ENCODE peak calls at places on chromosomes 2 and 18, in seven cellular contexts. X, C, L, D, Z, F and S are unnamed samples. For H3K4me1, the result is how much of the 10 kb centered on the place peaks cover.

GRCh38 chr2:176613358-176614032 is 344.3 kb downstream of the MTX2 start:
- DNase-seq in X (no peak), C (no peak), L (no peak), D (peak), Z (no peak), F (no peak), S (no peak)

GRCh38 chr2:120589782-120590608 is 145.7 kb upstream of the GLI2 start:
- DNase-seq in X (no peak), C (no peak), L (no peak), D (peak), Z (no peak), F (no peak), S (no peak)

GRCh38 chr2:59630789-59631188 is 922.7 kb downstream of the BCL11A start:
- DNase-seq in X (no peak), C (no peak), L (no peak), D (no peak), Z (peak), F (no peak), S (no peak)

GRCh38 chr2:97957432-97958183 is 38.1 kb downstream of the TMEM131 start:
- DNase-seq in X (peak), C (no peak), L (no peak), D (no peak), Z (no peak), F (no peak), S (no peak)

GRCh38 chr2:20164061-20164733 is 60.7 kb downstream of the SDC1 start:
- DNase-seq in X (peak), C (no peak), L (no peak), D (peak), Z (no peak), F (no peak), S (no peak)

GRCh38 chr2:241851325-241852115 is 7.2 kb downstream of the PDCD1 start:
- DNase-seq in X (no peak), C (no peak), L (no peak), D (no peak), Z (no peak), F (no peak), S (no peak)

GRCh38 chr2:172090947-172091625 is 5.8 kb downstream of the DLX1 start:
- DNase-seq in X (peak), C (no peak), L (no peak), D (no peak), Z (no peak), F (no peak), S (no peak)

GRCh38 chr2:64592994-64593655 is 60.6 kb downstream of the SERTAD2 start:
- DNase-seq in X (no peak), C (no peak), L (no peak), D (peak), Z (no peak), F (no peak), S (no peak)

GRCh38 chr2:154623819-154624218 is 74.7 kb upstream of the KCNJ3 start:
- DNase-seq in X (peak), C (no peak), L (no peak), D (peak), Z (peak), F (no peak), S (peak)

GRCh38 chr2:168336786-168337388 is 89.5 kb upstream of the STK39 start:
- DNase-seq in X (peak), C (no peak), L (peak), D (no peak), Z (no peak), F (no peak), S (peak)

GRCh38 chr2:20451346-20451745 is 4.5 kb downstream of the RHOB start:
- DNase-seq in X (no peak), C (no peak), L (no peak), D (peak), Z (no peak), F (no peak), S (no peak)

GRCh38 chr18:62647179-62647578 is 68.2 kb upstream of the PHLPP1 start:
- DNase-seq in X (no peak), C (no peak), L (no peak), D (no peak), Z (no peak), F (no peak), S (no peak)

GRCh38 chr2:10787176-10787968 is 25.2 kb downstream of the PDIA6 start:
- DNase-seq in X (peak), C (no peak), L (no peak), D (peak), Z (no peak), F (no peak), S (peak)

GRCh38 chr2:45128580-45128997 is 119.3 kb upstream of the SIX2 start:
- DNase-seq in X (no peak), C (no peak), L (no peak), D (peak), Z (peak), F (no peak), S (no peak)

GRCh38 chr2:178108176-178108575 is 4.1 kb upstream of the RBM45 start:
- DNase-seq in X (no peak), C (no peak), L (no peak), D (no peak), Z (no peak), F (no peak), S (no peak)

GRCh38 chr2:236659758-236660150 is 90.1 kb downstream of the ACKR3 start:
- DNase-seq in X (no peak), C (no peak), L (no peak), D (peak), Z (no peak), F (no peak), S (no peak)

GRCh38 chr2:25743132-25743830 is 69.9 kb upstream of the DTNB start:
- DNase-seq in X (no peak), C (no peak), L (no peak), D (no peak), Z (no peak), F (peak), S (no peak)

GRCh38 chr2:199602896-199603482 is 145.2 kb upstream of the SATB2 start:
- DNase-seq in X (no peak), C (no peak), L (no peak), D (no peak), Z (no peak), F (no peak), S (no peak)

GRCh38 chr18:5294113-5294617 is 1.4 kb downstream of the ZBTB14 start:
- DNase-seq in X (no peak), C (no peak), L (no peak), D (peak), Z (peak), F (no peak), S (peak)

GRCh38 chr2:74966893-74967292 is 8.4 kb downstream of the POLE4 start:
- DNase-seq in X (no peak), C (no peak), L (no peak), D (no peak), Z (no peak), F (no peak), S (no peak)

GRCh38 chr2:128435576-128436497 is 117.2 kb upstream of the HS6ST1 start:
- DNase-seq in X (no peak), C (no peak), L (no peak), D (no peak), Z (no peak), F (no peak), S (no peak)

GRCh38 chr2:174492963-174493431 is 6.2 kb upstream of the GPR155 start:
- DNase-seq in X (no peak), C (peak), L (peak), D (no peak), Z (no peak), F (peak), S (no peak)

GRCh38 chr18:28147674-28148171 is 29.2 kb downstream of the CDH2 start:
- DNase-seq in X (no peak), C (no peak), L (no peak), D (peak), Z (no peak), F (no peak), S (peak)

GRCh38 chr18:47745227-47745626 is 185.2 kb downstream of the SMAD2 start:
- DNase-seq in X (no peak), C (no peak), L (no peak), D (no peak), Z (no peak), F (no peak), S (no peak)

GRCh38 chr2:100730290-100730868 is 89.6 kb upstream of the NPAS2 start:
- DNase-seq in X (peak), C (peak), L (no peak), D (peak), Z (peak), F (no peak), S (peak)

GRCh38 chr2:171248205-171248662 is 87.5 kb upstream of the TLK1 start:
- DNase-seq in X (no peak), C (no peak), L (peak), D (no peak), Z (no peak), F (peak), S (no peak)

GRCh38 chr2:67451086-67451832 is 54.1 kb downstream of the ETAA1 start:
- DNase-seq in X (no peak), C (no peak), L (no peak), D (peak), Z (no peak), F (no peak), S (no peak)

GRCh38 chr18:71450258-71450657 is 1093.9 kb downstream of the CBLN2 start:
- DNase-seq in X (no peak), C (no peak), L (no peak), D (no peak), Z (no peak), F (no peak), S (no peak)

GRCh38 chr18:36534154-36534688 is 236.7 kb downstream of the FHOD3 start:
- DNase-seq in X (no peak), C (no peak), L (no peak), D (peak), Z (no peak), F (no peak), S (no peak)

GRCh38 chr2:27721884-27722485 is 49.5 kb upstream of the MRPL33 start:
- DNase-seq in X (no peak), C (no peak), L (no peak), D (no peak), Z (no peak), F (no peak), S (no peak)

GRCh38 chr18:77853859-77854258 is 604.2 kb downstream of the GALR1 start:
- DNase-seq in X (no peak), C (no peak), L (no peak), D (no peak), Z (no peak), F (no peak), S (no peak)

GRCh38 chr2:201901770-201902169 is 95.4 kb downstream of the CDK15 start:
- DNase-seq in X (peak), C (no peak), L (no peak), D (no peak), Z (no peak), F (no peak), S (no peak)

GRCh38 chr18:48834421-48835011 is 116.2 kb downstream of the SMAD7 start:
- DNase-seq in X (no peak), C (peak), L (peak), D (peak), Z (peak), F (peak), S (no peak)

GRCh38 chr2:33395660-33396249 is 80.7 kb upstream of the RASGRP3 start:
- DNase-seq in X (peak), C (peak), L (no peak), D (peak), Z (peak), F (no peak), S (peak)

GRCh38 chr2:220579452-220579851 is 952.0 kb downstream of the SLC4A3 start:
- DNase-seq in X (no peak), C (no peak), L (no peak), D (no peak), Z (no peak), F (no peak), S (no peak)

GRCh38 chr2:64784168-64785061 is 130.7 kb upstream of the SERTAD2 start:
- DNase-seq in X (no peak), C (no peak), L (no peak), D (no peak), Z (no peak), F (no peak), S (no peak)

GRCh38 chr2:29014811-29015414 is 33.8 kb downstream of the TOGARAM2 start:
- DNase-seq in X (no peak), C (peak), L (peak), D (peak), Z (no peak), F (no peak), S (no peak)
- H3K4me3 ChIP-seq in X (no peak), C (peak), L (peak), D (no peak), Z (no peak), F (no peak), S (no peak)

DNA sequence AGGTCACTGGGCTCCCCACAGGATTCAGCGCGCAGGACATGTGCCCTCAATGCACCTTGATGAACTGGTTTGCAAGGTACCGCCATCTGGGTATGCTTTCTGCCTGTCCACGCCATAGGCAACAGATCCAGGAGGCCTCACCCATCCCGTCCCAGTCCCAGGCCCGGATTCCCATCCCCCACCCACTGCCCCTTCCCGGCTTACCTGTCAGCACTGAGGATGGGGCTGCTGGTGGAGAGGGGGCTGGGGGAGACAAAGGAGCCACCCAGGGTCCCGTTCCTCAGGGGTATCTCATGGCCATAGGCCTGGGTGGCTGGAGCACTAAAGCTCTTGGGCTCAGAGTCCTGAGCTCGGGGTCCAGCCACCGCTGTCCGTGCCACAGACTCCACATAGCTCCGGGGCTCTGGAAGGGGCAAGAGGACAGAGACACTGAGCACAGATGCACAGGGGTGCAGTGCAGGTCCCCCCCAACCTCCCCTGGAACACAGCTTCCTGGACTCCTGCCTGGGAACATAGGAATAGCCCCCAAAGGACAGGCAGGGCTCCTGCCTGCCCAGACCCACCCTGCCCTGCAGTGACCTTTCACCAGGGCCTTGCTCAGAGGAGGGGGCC is 181.2 kb downstream of the TNS1 start:
- DNase-seq in X (no peak), C (no peak), L (no peak), D (no peak), Z (no peak), F (no peak), S (no peak)
- H3K4me1 ChIP-seq in X (under half), C (under half), L (under half), D (under half), Z (under half), F (under half), S (under half)

GRCh38 chr2:210007895-210008294 is 5.5 kb downstream of the RPE start:
- DNase-seq in X (no peak), C (no peak), L (no peak), D (no peak), Z (no peak), F (no peak), S (no peak)

GRCh38 chr2:210002158-210003157 is at the start of gene RPE:
- DNase-seq in X (peak), C (peak), L (peak), D (peak), Z (peak), F (peak), S (peak)

GRCh38 chr2:210003394-210003793 is 956 bp downstream of the RPE start:
- DNase-seq in X (no peak), C (no peak), L (no peak), D (peak), Z (no peak), F (no peak), S (no peak)

GRCh38 chr2:210000464-210001324 is 1.7 kb upstream of the RPE start:
- DNase-seq in X (peak), C (no peak), L (no peak), D (no peak), Z (no peak), F (no peak), S (no peak)

DNA sequence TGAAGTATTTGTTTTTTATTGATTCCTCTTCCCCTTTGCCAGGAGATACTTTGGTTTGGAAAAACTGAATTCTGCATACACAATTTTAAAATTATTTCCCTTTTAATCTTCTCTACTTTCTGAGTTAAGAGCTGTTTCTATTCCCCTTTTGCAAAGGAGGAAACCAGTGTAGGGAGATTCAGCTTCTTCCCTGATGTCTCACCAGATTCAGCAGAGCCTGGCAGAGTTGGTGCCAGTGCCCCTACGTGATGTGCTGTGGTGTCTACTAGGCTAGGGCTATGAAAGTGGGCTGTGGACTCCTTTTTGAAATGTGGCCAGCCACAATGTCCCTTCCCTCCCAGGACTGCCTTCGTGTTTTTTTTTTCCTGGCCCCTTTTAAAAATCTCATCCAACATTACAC is 2.5 kb downstream of the RPE start:
- DNase-seq in X (no peak), C (no peak), L (no peak), D (no peak), Z (no peak), F (no peak), S (no peak)
- H3K4me3 ChIP-seq in X (no peak), C (no peak), L (no peak), D (no peak), Z (no peak), F (peak), S (no peak)

DNA sequence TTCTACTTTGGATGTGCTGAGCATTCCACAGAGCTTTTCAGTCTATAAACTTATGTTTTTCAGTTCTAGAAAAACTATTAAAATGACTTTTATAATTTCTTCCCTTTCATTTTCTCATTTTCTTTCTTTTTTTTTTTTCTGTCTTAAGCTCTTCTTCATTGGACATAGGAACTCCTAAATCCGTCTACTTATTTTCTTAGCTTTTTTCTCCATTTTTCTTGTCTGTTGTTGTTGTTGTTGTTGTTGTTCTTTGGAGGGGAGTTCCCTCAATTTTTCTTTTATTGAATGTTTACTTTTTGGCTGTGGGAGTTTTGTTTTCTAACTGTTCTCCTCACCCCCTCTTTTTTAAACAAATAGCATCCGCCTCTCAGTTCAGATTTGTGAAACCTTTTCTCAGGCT is 7.9 kb downstream of the SOCS6 start:
- DNase-seq in X (no peak), C (no peak), L (no peak), D (no peak), Z (no peak), F (no peak), S (no peak)
- H3K4me1 ChIP-seq in X (under half), C (under half), L (under half), D (under half), Z (under half), F (under half), S (under half)

DNA sequence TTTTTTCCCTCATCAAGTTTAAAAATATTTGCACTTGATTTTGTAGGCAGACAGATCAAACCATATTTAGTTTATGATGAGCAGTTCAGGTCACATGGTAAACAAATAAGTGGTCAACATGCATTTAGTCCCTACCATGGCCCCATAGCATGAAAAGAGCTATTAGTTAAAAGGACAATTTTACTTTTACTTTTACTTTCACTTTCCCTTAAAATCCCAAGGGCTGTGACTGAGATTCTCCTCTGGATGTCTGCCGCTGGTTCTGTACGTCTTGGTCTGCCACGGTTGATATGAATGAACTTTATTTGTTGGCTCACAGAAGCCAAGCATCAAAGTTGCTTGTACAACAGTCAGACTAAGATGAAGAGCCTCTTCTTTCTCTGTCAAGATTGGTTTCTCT is 626.2 kb upstream of the CDH7 start:
- DNase-seq in X (no peak), C (no peak), L (no peak), D (no peak), Z (no peak), F (no peak), S (no peak)
- H3K4me3 ChIP-seq in X (no peak), C (no peak), L (no peak), D (no peak), Z (no peak), F (no peak), S (no peak)

GRCh38 chr2:190060626-190061025 is 1.9 kb downstream of the MSTN start:
- DNase-seq in X (no peak), C (no peak), L (no peak), D (no peak), Z (no peak), F (no peak), S (no peak)

GRCh38 chr2:190060019-190060418 is 2.5 kb downstream of the MSTN start:
- DNase-seq in X (no peak), C (no peak), L (no peak), D (no peak), Z (no peak), F (no peak), S (no peak)

GRCh38 chr2:190062053-190062452 is 476 bp downstream of the MSTN start:
- DNase-seq in X (no peak), C (no peak), L (no peak), D (no peak), Z (no peak), F (no peak), S (no peak)

GRCh38 chr2:190063624-190064023 is 1.1 kb upstream of the MSTN start:
- DNase-seq in X (no peak), C (no peak), L (no peak), D (no peak), Z (no peak), F (no peak), S (no peak)

DNA sequence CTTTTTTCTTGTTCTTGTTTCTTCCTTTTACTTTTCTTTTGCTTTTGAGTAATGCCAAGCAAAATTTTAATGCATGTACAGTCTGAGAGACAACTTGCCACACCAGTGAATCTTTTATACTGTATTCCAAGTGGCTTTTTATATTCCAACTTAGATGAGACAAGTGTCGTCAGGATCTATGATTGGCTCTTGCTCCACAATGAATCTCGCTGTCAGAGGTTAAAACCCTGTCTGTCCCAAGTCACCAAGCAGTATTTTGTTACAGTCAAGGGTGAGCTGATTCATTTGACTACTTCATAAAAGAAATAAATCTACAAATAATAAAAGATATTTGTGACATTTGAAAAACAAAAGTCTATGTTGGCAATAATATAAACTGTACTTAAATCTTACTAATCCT is at the start of gene MSTN:
- DNase-seq in X (no peak), C (no peak), L (no peak), D (no peak), Z (no peak), F (no peak), S (no peak)
- H3K4me1 ChIP-seq in X (under half), C (under half), L (under half), D (under half), Z (under half), F (under half), S (under half)